ENCODE peak calls at places on chromosomes 6 and 20, in ten cellular contexts. N is body of pancreas; S is pancreas; E is HCT116; H is left lung; W is aorta; K is esophagus muscularis mucosa; L is effector memory CD4-positive, alpha-beta T cell; Y is thyroid gland; J is IMR-90. Q is an unnamed sample.

GRCh38 chr6:36847152-36847551 is 7.9 kb upstream of the CPNE5 start:
- DNase-seq in N (no peak), S (no peak), E (no peak), H (no peak), W (no peak), K (no peak), L (no peak), Y (no peak), J (no peak), Q (no peak)

GRCh38 chr6:169574420-169574819 is 127.4 kb downstream of the WDR27 start:
- DNase-seq in N (no peak), S (no peak), E (no peak), H (no peak), W (no peak), K (no peak), L (no peak), Y (no peak), J (no peak), Q (no peak)

GRCh38 chr6:135128268-135128914 is 52.7 kb upstream of the MYB start:
- DNase-seq in N (no peak), S (no peak), E (no peak), H (no peak), W (no peak), K (no peak), L (peak; percentile 8), Y (no peak), J (no peak), Q (no peak)

GRCh38 chr6:83311231-83311630 is 118.1 kb downstream of the RWDD2A start:
- DNase-seq in N (no peak), S (no peak), E (no peak), H (no peak), W (no peak), K (no peak), L (no peak), Y (no peak), J (peak; percentile 57), Q (no peak)

GRCh38 chr20:25499855-25500434 is 85.4 kb downstream of the NINL start:
- DNase-seq in N (no peak), S (no peak), E (no peak), H (no peak), W (no peak), K (no peak), L (no peak), Y (no peak), J (no peak), Q (no peak)

GRCh38 chr20:63306673-63307537 is 13.9 kb downstream of the COL20A1 start:
- DNase-seq in N (no peak), S (no peak), E (no peak), H (no peak), W (no peak), K (no peak), L (no peak), Y (no peak), J (no peak), Q (no peak)

GRCh38 chr6:82080767-82081166 is 166.8 kb downstream of the IBTK start:
- DNase-seq in N (no peak), S (no peak), E (no peak), H (no peak), W (no peak), K (no peak), L (no peak), Y (no peak), J (no peak), Q (no peak)

GRCh38 chr6:138161118-138161433 is 663 bp upstream of the ARFGEF3 start:
- DNase-seq in N (no peak), S (no peak), E (no peak), H (no peak), W (no peak), K (no peak), L (peak; percentile 2), Y (no peak), J (no peak), Q (no peak)

GRCh38 chr6:42251500-42251899 is 33.8 kb upstream of the MRPS10 start:
- DNase-seq in N (no peak), S (no peak), E (no peak), H (no peak), W (peak; percentile 32), K (no peak), L (no peak), Y (no peak), J (peak; percentile 58), Q (no peak)

GRCh38 chr20:56352656-56353055 is 6.1 kb upstream of the FAM210B start:
- DNase-seq in N (no peak), S (no peak), E (no peak), H (no peak), W (no peak), K (no peak), L (no peak), Y (no peak), J (peak; percentile 27), Q (no peak)

GRCh38 chr6:132209351-132209750 is 191.9 kb downstream of the MOXD1 start:
- DNase-seq in N (no peak), S (no peak), E (peak; percentile 54), H (no peak), W (no peak), K (no peak), L (no peak), Y (no peak), J (no peak), Q (no peak)

GRCh38 chr6:163460307-163460782 is 45.8 kb downstream of the QKI start:
- DNase-seq in N (no peak), S (no peak), E (no peak), H (no peak), W (no peak), K (no peak), L (no peak), Y (no peak), J (peak; percentile 42), Q (no peak)

DNA sequence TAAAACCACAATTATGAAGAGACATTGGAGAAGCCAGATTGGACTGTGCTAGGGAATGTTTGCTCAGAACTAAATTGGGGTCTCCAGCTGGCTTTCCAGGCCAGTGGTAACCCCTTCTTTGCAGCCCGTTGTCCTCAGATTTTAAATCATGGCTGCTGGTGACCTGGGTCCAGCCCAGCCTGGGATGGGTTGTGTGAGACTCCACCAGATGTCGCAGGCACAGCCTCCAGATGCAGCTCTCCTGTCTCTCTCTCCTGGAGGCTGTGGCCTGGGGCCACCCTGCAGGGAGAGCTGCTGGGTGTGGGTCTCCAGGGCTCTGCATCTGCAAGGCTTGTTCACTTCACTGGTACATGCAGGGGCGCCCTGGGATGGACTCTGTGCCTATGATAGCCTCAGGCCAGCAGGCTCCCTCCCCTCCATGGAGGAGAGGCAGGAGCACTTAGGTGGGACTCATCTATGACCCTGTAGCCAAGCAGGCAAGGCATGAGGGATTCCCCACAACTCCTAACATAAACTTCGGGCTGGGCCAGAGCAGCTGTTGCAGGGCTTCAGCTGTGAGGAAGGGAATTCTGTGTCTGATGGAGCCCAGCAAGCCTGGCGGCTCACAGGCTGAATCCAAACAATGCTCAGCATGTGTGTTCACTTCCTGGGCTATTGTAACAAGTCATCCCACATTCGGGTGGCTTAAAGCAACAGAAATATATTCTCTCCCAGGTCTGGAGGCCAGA is 94.8 kb upstream of the NXT1 start:
- DNase-seq in N (no peak), S (no peak), E (no peak), H (no peak), W (no peak), K (peak; percentile 80), L (no peak), Y (no peak), J (peak; percentile 83), Q (no peak)
- H3K27ac ChIP-seq in N (no peak overlapping the region), S (no peak overlapping the region), E (no peak overlapping the region), H (no peak overlapping the region), W (no peak overlapping the region), K (no peak overlapping the region), L (no peak overlapping the region), Y (no peak overlapping the region), J (no peak overlapping the region), Q (no peak overlapping the region)

GRCh38 chr6:53793318-53793975 is 1.4 kb upstream of the LRRC1 start:
- DNase-seq in N (peak; percentile 71), S (peak; percentile 74), E (peak; percentile 68), H (peak; percentile 71), W (no peak), K (no peak), L (no peak), Y (peak; percentile 70), J (peak; percentile 61), Q (peak; percentile 50)
- H3K27ac ChIP-seq in N (peak overlapping the region; percentile 91), S (peak overlapping the region; percentile 76), E (peak overlapping the region; percentile 92), H (peak overlapping the region; percentile 67), W (no peak overlapping the region), K (peak overlapping the region; percentile 76), L (no peak overlapping the region), Y (peak overlapping the region; percentile 56), J (peak overlapping the region; percentile 38), Q (no peak overlapping the region)

GRCh38 chr6:13470240-13471140 is 16.9 kb downstream of the GFOD1 start:
- DNase-seq in N (no peak), S (no peak), E (no peak), H (no peak), W (no peak), K (no peak), L (no peak), Y (no peak), J (no peak), Q (peak; percentile 65)

GRCh38 chr6:13472099-13472498 is 15.3 kb downstream of the GFOD1 start:
- DNase-seq in N (no peak), S (no peak), E (no peak), H (no peak), W (no peak), K (no peak), L (no peak), Y (no peak), J (peak; percentile 30), Q (no peak)

GRCh38 chr6:13468839-13469238 is 18.6 kb downstream of the GFOD1 start:
- DNase-seq in N (no peak), S (no peak), E (no peak), H (no peak), W (no peak), K (no peak), L (no peak), Y (no peak), J (no peak), Q (no peak)

GRCh38 chr6:13471184-13471583 is 16.2 kb downstream of the GFOD1 start:
- DNase-seq in N (no peak), S (no peak), E (no peak), H (no peak), W (no peak), K (no peak), L (no peak), Y (no peak), J (no peak), Q (peak; percentile 67)

GRCh38 chr6:13469688-13470087 is 17.7 kb downstream of the GFOD1 start:
- DNase-seq in N (no peak), S (no peak), E (no peak), H (no peak), W (no peak), K (no peak), L (no peak), Y (no peak), J (no peak), Q (no peak)
- H3K27ac ChIP-seq in N (no peak overlapping the region), S (no peak overlapping the region), E (no peak overlapping the region), H (no peak overlapping the region), W (no peak overlapping the region), K (no peak overlapping the region), L (no peak overlapping the region), Y (no peak overlapping the region), J (no peak overlapping the region), Q (peak overlapping the region; percentile 91)

DNA sequence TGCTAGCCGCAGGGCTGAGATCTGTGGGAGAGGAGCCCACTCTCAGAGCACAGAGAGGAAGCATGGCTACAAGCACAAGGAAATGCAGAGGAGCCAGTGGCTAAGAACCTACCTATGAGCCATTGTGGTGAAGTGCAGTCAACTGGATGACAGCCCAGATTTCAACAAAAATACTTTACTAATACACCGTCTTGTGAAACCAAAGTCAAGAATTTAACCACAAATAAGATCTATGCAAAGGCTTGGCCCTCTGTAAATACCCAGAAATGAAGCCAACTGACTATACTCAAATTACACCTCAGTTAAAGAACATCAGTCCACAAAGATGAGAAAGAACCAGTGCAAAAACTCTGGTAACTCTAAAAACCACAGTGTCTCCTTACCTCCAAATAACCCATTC is 40.1 kb upstream of the PTCHD4 start:
- DNase-seq in N (no peak), S (no peak), E (no peak), H (no peak), W (no peak), K (no peak), L (no peak), Y (no peak), J (no peak), Q (no peak)
- H3K27ac ChIP-seq in N (no peak overlapping the region), S (no peak overlapping the region), E (no peak overlapping the region), H (no peak overlapping the region), W (no peak overlapping the region), K (no peak overlapping the region), L (no peak overlapping the region), Y (no peak overlapping the region), J (no peak overlapping the region), Q (no peak overlapping the region)